ENCODE peak calls at places on chromosomes 13 and 19, in nine cellular contexts. M, I, W, P, J, R, E, G and K are unnamed samples. For H3K4me1, the result is how much of the 10 kb centered on the place peaks cover.

GRCh38 chr13:29922281-29922821 is 71.9 kb upstream of the UBL3 start:
- DNase-seq in M (no peak), I (no peak), W (no peak), P (no peak), J (no peak), R (no peak), E (no peak), G (no peak), K (no peak)

GRCh38 chr19:41564515-41565383 is 11.2 kb upstream of the CEACAM21 start:
- DNase-seq in M (peak), I (no peak), W (no peak), P (no peak), J (no peak), R (peak), E (peak), G (peak), K (no peak)

GRCh38 chr13:113863511-113864302 is at the start of gene GAS6:
- DNase-seq in M (peak), I (peak), W (peak), P (peak), J (peak), R (peak), E (peak), G (peak), K (no peak)

GRCh38 chr19:31013391-31013975 is 335.8 kb downstream of the TSHZ3 start:
- DNase-seq in M (no peak), I (no peak), W (no peak), P (no peak), J (no peak), R (no peak), E (no peak), G (no peak), K (no peak)

GRCh38 chr19:16452321-16452720 is 19.4 kb downstream of the EPS15L1 start:
- DNase-seq in M (no peak), I (no peak), W (no peak), P (no peak), J (no peak), R (peak), E (no peak), G (no peak), K (no peak)

GRCh38 chr13:78228940-78229339 is 310.3 kb upstream of the EDNRB start:
- DNase-seq in M (no peak), I (no peak), W (no peak), P (no peak), J (no peak), R (no peak), E (no peak), G (no peak), K (no peak)

GRCh38 chr19:34943861-34944573 is 17.3 kb downstream of the ZNF30 start:
- DNase-seq in M (no peak), I (no peak), W (no peak), P (no peak), J (no peak), R (no peak), E (no peak), G (no peak), K (no peak)

GRCh38 chr19:31980851-31981250 is 364.6 kb upstream of the ZNF507 start:
- DNase-seq in M (no peak), I (no peak), W (no peak), P (no peak), J (no peak), R (no peak), E (no peak), G (no peak), K (no peak)

GRCh38 chr13:21124853-21125252 is 51.5 kb downstream of the SKA3 start:
- DNase-seq in M (peak), I (peak), W (no peak), P (no peak), J (no peak), R (peak), E (peak), G (no peak), K (no peak)

GRCh38 chr19:29485293-29485692 is 40.5 kb upstream of the VSTM2B start:
- DNase-seq in M (peak), I (peak), W (no peak), P (no peak), J (peak), R (no peak), E (no peak), G (no peak), K (peak)

GRCh38 chr19:40599331-40600085 is 1.7 kb upstream of the LTBP4 start:
- DNase-seq in M (no peak), I (no peak), W (peak), P (no peak), J (no peak), R (peak), E (no peak), G (no peak), K (no peak)

GRCh38 chr13:40780822-40781401 is 8.5 kb upstream of the SLC25A15 start:
- DNase-seq in M (no peak), I (no peak), W (peak), P (no peak), J (no peak), R (peak), E (no peak), G (no peak), K (peak)

GRCh38 chr13:42279986-42280385 is 8.0 kb downstream of the AKAP11 start:
- DNase-seq in M (no peak), I (no peak), W (no peak), P (no peak), J (no peak), R (no peak), E (peak), G (no peak), K (no peak)

GRCh38 chr19:16343156-16343555 is 18.5 kb downstream of the KLF2 start:
- DNase-seq in M (no peak), I (no peak), W (no peak), P (no peak), J (no peak), R (no peak), E (no peak), G (no peak), K (no peak)

GRCh38 chr13:78030351-78030750 is 111.7 kb upstream of the EDNRB start:
- DNase-seq in M (no peak), I (no peak), W (no peak), P (no peak), J (no peak), R (no peak), E (no peak), G (no peak), K (no peak)

GRCh38 chr13:114148521-114148855 is 16.1 kb upstream of the RASA3 start:
- DNase-seq in M (no peak), I (no peak), W (no peak), P (no peak), J (peak), R (no peak), E (no peak), G (no peak), K (no peak)

GRCh38 chr13:47499358-47500150 is 501.5 kb downstream of the SUCLA2 start:
- DNase-seq in M (no peak), I (no peak), W (no peak), P (no peak), J (no peak), R (no peak), E (no peak), G (no peak), K (no peak)

GRCh38 chr13:99842379-99842778 is 129.2 kb downstream of the ZIC5 start:
- DNase-seq in M (no peak), I (no peak), W (no peak), P (no peak), J (no peak), R (no peak), E (no peak), G (no peak), K (no peak)

GRCh38 chr19:37691881-37692504 is 27.6 kb downstream of the ZNF607 start:
- DNase-seq in M (peak), I (peak), W (peak), P (peak), J (peak), R (peak), E (peak), G (peak), K (peak)

GRCh38 chr19:1755467-1756155 is 2.3 kb downstream of the ONECUT3 start:
- DNase-seq in M (no peak), I (no peak), W (no peak), P (no peak), J (no peak), R (no peak), E (no peak), G (peak), K (no peak)

GRCh38 chr19:14536926-14537692 is 7.7 kb downstream of the TECR start:
- DNase-seq in M (peak), I (peak), W (peak), P (peak), J (peak), R (peak), E (peak), G (peak), K (no peak)

GRCh38 chr19:18879579-18880373 is 16.2 kb downstream of the CERS1 start:
- DNase-seq in M (no peak), I (peak), W (peak), P (no peak), J (peak), R (peak), E (peak), G (peak), K (no peak)

GRCh38 chr19:56109216-56109615 is 11.9 kb downstream of the ZNF787 start:
- DNase-seq in M (no peak), I (no peak), W (no peak), P (no peak), J (no peak), R (no peak), E (no peak), G (no peak), K (no peak)

GRCh38 chr19:13846533-13847032 is 30.4 kb upstream of the NANOS3 start:
- DNase-seq in M (peak), I (peak), W (peak), P (peak), J (peak), R (peak), E (peak), G (peak), K (no peak)

GRCh38 chr19:10811391-10812111 is 24.5 kb downstream of the TMED1 start:
- DNase-seq in M (no peak), I (no peak), W (peak), P (no peak), J (no peak), R (no peak), E (no peak), G (no peak), K (no peak)

GRCh38 chr13:37526710-37527446 is 71.7 kb downstream of the POSTN start:
- DNase-seq in M (no peak), I (no peak), W (no peak), P (no peak), J (no peak), R (no peak), E (no peak), G (no peak), K (no peak)

GRCh38 chr19:8585894-8586750 is 8.9 kb upstream of the MYO1F start:
- DNase-seq in M (no peak), I (peak), W (peak), P (no peak), J (peak), R (peak), E (no peak), G (peak), K (no peak)

GRCh38 chr13:107476068-107476467 is 739.3 kb downstream of the LIG4 start:
- DNase-seq in M (no peak), I (no peak), W (no peak), P (no peak), J (no peak), R (no peak), E (no peak), G (no peak), K (no peak)
- H3K4me1 ChIP-seq in M (under half), I (under half), W (under half), P (under half), J (under half), R (under half), E (under half), G (under half), K (under half)

GRCh38 chr13:70502944-70503343 is 394.7 kb upstream of the KLHL1 start:
- DNase-seq in M (no peak), I (no peak), W (no peak), P (no peak), J (no peak), R (peak), E (no peak), G (no peak), K (no peak)

GRCh38 chr13:70505809-70506208 is 397.6 kb upstream of the KLHL1 start:
- DNase-seq in M (no peak), I (no peak), W (no peak), P (no peak), J (no peak), R (peak), E (no peak), G (no peak), K (no peak)
- H3K27ac ChIP-seq in M (no peak), I (no peak), W (no peak), P (no peak), J (no peak), R (no peak), E (no peak), G (no peak), K (no peak)

GRCh38 chr13:80438521-80438920 is 97.6 kb upstream of the SPRY2 start:
- DNase-seq in M (no peak), I (no peak), W (no peak), P (no peak), J (no peak), R (no peak), E (no peak), G (no peak), K (no peak)

GRCh38 chr13:80441968-80442367 is 101.0 kb upstream of the SPRY2 start:
- DNase-seq in M (no peak), I (no peak), W (no peak), P (no peak), J (no peak), R (no peak), E (no peak), G (no peak), K (no peak)

GRCh38 chr13:80442613-80443012 is 101.7 kb upstream of the SPRY2 start:
- DNase-seq in M (no peak), I (no peak), W (no peak), P (no peak), J (no peak), R (no peak), E (no peak), G (no peak), K (no peak)

GRCh38 chr13:80437212-80437611 is 96.3 kb upstream of the SPRY2 start:
- DNase-seq in M (no peak), I (no peak), W (no peak), P (no peak), J (no peak), R (no peak), E (no peak), G (no peak), K (no peak)

DNA sequence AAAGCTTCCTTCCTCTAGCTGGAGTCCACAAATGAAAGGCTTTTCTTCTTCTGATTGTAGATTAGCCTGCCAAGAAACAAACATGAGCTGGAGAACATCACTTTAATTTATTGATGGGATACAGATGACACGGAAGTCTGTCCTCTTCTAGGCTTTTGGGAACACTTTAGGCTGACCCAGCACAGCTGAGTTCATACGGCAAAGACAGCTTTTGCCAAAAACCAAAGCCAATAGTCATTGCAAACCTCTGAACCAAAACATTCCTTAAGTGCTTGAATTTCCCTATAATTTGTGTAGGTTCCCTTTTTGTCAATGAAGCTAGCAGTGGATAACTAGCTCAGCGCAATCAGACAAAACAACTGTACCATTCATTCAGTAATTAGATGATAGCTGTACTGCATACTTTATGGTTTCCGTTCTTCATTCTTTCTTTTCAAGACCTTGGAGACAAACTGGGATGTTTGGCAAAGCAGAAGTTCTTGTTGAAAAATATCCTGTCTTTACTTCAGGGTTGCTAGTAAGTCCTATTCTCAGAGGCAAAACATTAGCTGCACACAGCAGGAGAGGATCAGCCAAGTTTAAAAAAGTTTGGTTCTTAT is 95.7 kb upstream of the SPRY2 start:
- DNase-seq in M (no peak), I (no peak), W (no peak), P (no peak), J (no peak), R (no peak), E (no peak), G (no peak), K (no peak)
- TF ChIP-seq POLR2AphosphoS5 in M (no peak), I (no peak), W (no peak), P (peak), J (no peak), R (no peak), E (no peak), G (no peak), K (no peak)

DNA sequence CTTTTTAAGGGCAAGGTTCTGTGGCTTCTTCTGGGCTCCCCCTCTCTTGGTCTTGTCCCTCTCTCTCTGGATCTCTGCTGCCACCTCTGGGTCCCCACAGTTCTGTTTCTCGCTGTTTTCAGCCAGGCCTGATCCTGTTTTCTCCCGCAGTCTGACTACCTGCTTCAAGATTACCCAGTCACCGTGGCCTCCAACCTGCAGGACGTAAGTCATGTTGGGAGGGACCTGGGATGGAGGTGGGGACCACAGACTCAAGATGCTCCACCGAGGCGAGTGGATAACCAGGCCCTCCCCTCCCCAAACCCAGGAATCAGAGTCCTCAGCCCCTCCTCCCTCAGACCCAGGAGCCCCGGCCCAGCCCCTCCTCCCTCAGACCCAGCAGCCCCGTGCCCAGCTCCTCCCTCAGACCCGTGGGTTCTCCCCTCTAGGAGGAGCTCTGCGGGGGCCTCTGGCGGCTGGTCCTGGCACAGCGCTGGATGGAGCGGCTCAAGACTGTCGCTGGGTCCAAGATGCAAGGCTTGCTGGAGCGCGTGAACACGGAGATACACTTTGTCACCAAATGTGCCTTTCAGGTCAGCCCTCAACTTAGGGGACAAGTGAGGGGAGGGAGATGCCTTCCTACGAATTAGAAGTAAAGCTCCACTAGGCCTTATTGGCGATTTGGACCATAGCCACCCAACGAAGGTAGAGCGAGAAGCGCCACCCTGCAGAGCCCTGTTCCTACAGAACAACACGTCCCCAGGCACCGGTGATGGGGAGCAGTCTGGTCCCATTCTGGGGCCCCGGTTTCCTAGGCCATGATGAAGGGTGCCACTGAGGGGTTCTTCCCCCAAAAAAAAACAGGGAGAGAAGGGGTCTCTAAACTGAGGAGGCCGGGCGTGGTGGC is 2.2 kb downstream of the FLT3LG start:
- DNase-seq in M (no peak), I (peak), W (peak), P (no peak), J (no peak), R (peak), E (peak), G (peak), K (no peak)
- H3K4me1 ChIP-seq in M (under half), I (under half), W (under half), P (under half), J (under half), R (under half), E (under half), G (under half), K (under half)